ENCODE peak calls at places on chromosome 19, in four cellular contexts. W, J, H and S are unnamed samples.
A peak's percentile ranks its signal among the peaks of the same experiment; 100 is the strongest.

GRCh38 chr19:34974631-34975030 is 10.6 kb upstream of the ZNF792 start:
- DNase-seq in H (no peak), J (no peak), W (no peak), S (no peak)

GRCh38 chr19:45499196-45500180 is 1.2 kb downstream of the PPM1N start:
- DNase-seq in J (peak; percentile 72), H (peak; percentile 59), W (no peak), S (peak; percentile 78)

GRCh38 chr19:27679399-27679798 is 1533.6 kb downstream of the UQCRFS1 start:
- DNase-seq in H (no peak), W (no peak), J (no peak), S (no peak)

GRCh38 chr19:2770055-2771013 is 12.7 kb downstream of the SGTA start:
- DNase-seq in H (no peak), W (no peak), J (no peak), S (peak; percentile 39)

GRCh38 chr19:1238373-1239303 is 833 bp upstream of the CBARP start:
- DNase-seq in W (no peak), J (peak; percentile 65), H (no peak), S (no peak)

GRCh38 chr19:13169769-13170168 is 19.6 kb downstream of the IER2 start:
- DNase-seq in W (peak; percentile 67), J (no peak), H (no peak), S (peak; percentile 83)

GRCh38 chr19:582497-583197 is 7.0 kb upstream of the HCN2 start:
- DNase-seq in J (no peak), H (no peak), W (no peak), S (no peak)

GRCh38 chr19:41332000-41332399 is 21.7 kb downstream of the TGFB1 start:
- DNase-seq in W (no peak), J (no peak), H (no peak), S (no peak)

GRCh38 chr19:18392417-18392816 is 5.0 kb downstream of the LRRC25 start:
- DNase-seq in H (no peak), J (peak; percentile 80), W (peak; percentile 86), S (peak; percentile 72)

GRCh38 chr19:51501594-51502263 is at the start of gene SIGLEC12:
- DNase-seq in H (no peak), W (no peak), J (no peak), S (peak; percentile 24)

GRCh38 chr19:35754365-35755139 is 2.3 kb downstream of the HSPB6 start:
- DNase-seq in J (no peak), H (no peak), W (no peak), S (no peak)

GRCh38 chr19:2385053-2385721 is 25.1 kb downstream of the TMPRSS9 start:
- DNase-seq in J (no peak), H (no peak), W (no peak), S (peak; percentile 66)

GRCh38 chr19:12833747-12834417 is 497 bp downstream of the RTBDN start:
- DNase-seq in H (peak; percentile 22), W (peak; percentile 28), J (peak; percentile 69), S (peak; percentile 39)

GRCh38 chr19:18339703-18340102 is 695 bp upstream of the PGPEP1 start:
- DNase-seq in J (no peak), H (no peak), W (no peak), S (peak; percentile 33)

GRCh38 chr19:43820098-43820860 is 6.8 kb upstream of the ZNF283 start:
- DNase-seq in J (peak; percentile 71), H (no peak), W (no peak), S (peak; percentile 41)

GRCh38 chr19:18967358-18968146 is 26.5 kb upstream of the HOMER3 start:
- DNase-seq in W (peak; percentile 34), J (peak; percentile 71), H (no peak), S (peak; percentile 41)

GRCh38 chr19:58353717-58354477 is 605 bp upstream of the A1BG start:
- DNase-seq in H (no peak), W (no peak), J (no peak), S (no peak)

GRCh38 chr19:32061304-32061703 is 284.1 kb upstream of the ZNF507 start:
- DNase-seq in W (no peak), H (no peak), J (no peak), S (no peak)

GRCh38 chr19:46624958-46625661 is at the start of gene PTGIR:
- DNase-seq in H (no peak), J (no peak), W (no peak), S (peak; percentile 59)

GRCh38 chr19:20367811-20368294 is 197.7 kb downstream of the ZNF737 start:
- DNase-seq in J (no peak), W (peak; percentile 40), H (no peak), S (no peak)

GRCh38 chr19:3285647-3286176 is 61.3 kb downstream of the CELF5 start:
- DNase-seq in H (peak; percentile 39), J (peak; percentile 79), W (no peak), S (no peak)

GRCh38 chr19:40150170-40150569 is 41.1 kb upstream of the MAP3K10 start:
- DNase-seq in W (no peak), H (no peak), J (no peak), S (no peak)

GRCh38 chr19:17090501-17091074 is 15.0 kb downstream of the MYO9B start:
- DNase-seq in J (no peak), W (no peak), H (no peak), S (no peak)

GRCh38 chr19:45271098-45271497 is 20.0 kb downstream of the MARK4 start:
- DNase-seq in W (no peak), J (no peak), H (no peak), S (no peak)

GRCh38 chr19:57633832-57634131 is 814 bp downstream of the ZNF211 start:
- DNase-seq in J (no peak), W (no peak), H (no peak), S (no peak)

GRCh38 chr19:15643387-15643786 is 2.7 kb downstream of the CYP4F3 start:
- DNase-seq in H (no peak), J (no peak), W (no peak), S (no peak)
- H3K9me3 ChIP-seq in H (no peaks in the 10 kb centered on the region), J (no peaks in the 10 kb centered on the region), W (no peaks in the 10 kb centered on the region), S (no peaks in the 10 kb centered on the region)

GRCh38 chr19:47778089-47778953 is at the start of gene SELENOW:
- DNase-seq in J (peak; percentile 90), W (peak; percentile 83), H (peak; percentile 80), S (peak; percentile 87)

GRCh38 chr19:47776568-47776967 is 1.9 kb upstream of the SELENOW start:
- DNase-seq in J (no peak), H (no peak), W (no peak), S (peak; percentile 46)

GRCh38 chr19:47779524-47780214 is 1.2 kb downstream of the SELENOW start:
- DNase-seq in H (no peak), W (peak; percentile 58), J (no peak), S (peak; percentile 53)

GRCh38 chr19:47780215-47780551 is 1.7 kb downstream of the SELENOW start:
- DNase-seq in J (no peak), H (no peak), W (no peak), S (no peak)

DNA sequence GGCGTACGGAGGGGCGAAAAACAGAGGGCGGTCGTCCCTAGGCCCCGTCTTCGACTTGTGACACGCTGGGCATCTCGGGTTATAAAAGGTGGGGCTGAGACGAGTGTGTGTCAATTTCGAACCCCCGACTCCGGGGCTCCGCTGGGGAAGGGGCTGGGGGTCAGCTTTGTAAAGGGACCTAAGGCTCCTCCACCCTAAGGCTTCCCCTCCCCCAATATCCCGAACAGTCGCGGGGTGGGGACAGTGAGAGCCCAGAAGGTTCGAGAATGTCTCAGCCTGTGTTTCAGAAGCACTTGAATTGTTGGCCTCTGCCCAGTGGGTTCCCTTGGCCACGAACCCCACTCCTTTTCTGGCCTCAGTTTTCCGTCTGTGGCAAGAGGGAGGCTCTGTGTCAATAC is 450 bp downstream of the SELENOW start:
- DNase-seq in H (peak; percentile 30), W (no peak), J (no peak), S (peak; percentile 78)
- H3K27ac ChIP-seq in H (peak overlapping the region; percentile 87), W (peak overlapping the region; percentile 96), J (peak overlapping the region; percentile 100), S (peak overlapping the region; percentile 90)

GRCh38 chr19:33849551-33850147 is 53.0 kb downstream of the KCTD15 start:
- DNase-seq in W (no peak), H (no peak), J (no peak), S (no peak)
- H3K9me3 ChIP-seq in W (peaks cover 11% of the 10 kb centered on the region), H (peaks cover 3% of the 10 kb centered on the region), J (no peaks in the 10 kb centered on the region), S (no peaks in the 10 kb centered on the region)

GRCh38 chr19:29214411-29214810 is 1.5 kb upstream of the UQCRFS1 start:
- DNase-seq in J (no peak), W (no peak), H (no peak), S (no peak)
- H3K27ac ChIP-seq in J (no peak overlapping the region), W (no peak overlapping the region), H (no peak overlapping the region), S (no peak overlapping the region)

DNA sequence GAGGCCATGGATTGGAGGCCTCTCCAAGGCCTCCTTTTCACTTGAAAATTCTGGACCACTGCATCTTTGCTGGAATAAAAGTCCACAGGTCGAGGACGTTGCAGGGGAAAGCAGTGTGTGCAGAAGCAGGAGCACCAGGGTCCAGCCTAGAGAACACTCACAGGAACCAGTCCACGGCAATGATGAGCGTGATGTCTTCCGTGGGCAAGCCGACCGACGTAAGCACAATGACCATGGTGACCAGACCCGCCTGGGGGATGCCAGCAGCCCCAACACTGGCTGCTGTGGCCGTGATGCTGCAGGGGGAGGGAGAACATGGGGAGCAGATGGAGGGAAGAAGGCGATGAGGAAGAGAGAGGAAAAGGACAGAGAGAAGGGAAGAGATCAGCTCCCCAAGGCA is 11.5 kb downstream of the OR7C2 start:
- DNase-seq in H (no peak), W (no peak), J (no peak), S (no peak)
- H3K9me3 ChIP-seq in H (peaks cover 4% of the 10 kb centered on the region), W (peaks cover 21% of the 10 kb centered on the region), J (no peaks in the 10 kb centered on the region), S (no peaks in the 10 kb centered on the region)

GRCh38 chr19:4711211-4711610 is 12.4 kb downstream of the DPP9 start:
- DNase-seq in H (no peak), W (no peak), J (no peak), S (no peak)
- H3K27ac ChIP-seq in H (no peak overlapping the region), W (no peak overlapping the region), J (no peak overlapping the region), S (no peak overlapping the region)

GRCh38 chr19:8811315-8812172 is 20.6 kb downstream of the ZNF558 start:
- DNase-seq in J (no peak), H (no peak), W (no peak), S (no peak)
- H3K9me3 ChIP-seq in J (peaks cover 94% of the 10 kb centered on the region), H (peaks cover 80% of the 10 kb centered on the region), W (peaks cover 100% of the 10 kb centered on the region), S (peaks cover 29% of the 10 kb centered on the region)

DNA sequence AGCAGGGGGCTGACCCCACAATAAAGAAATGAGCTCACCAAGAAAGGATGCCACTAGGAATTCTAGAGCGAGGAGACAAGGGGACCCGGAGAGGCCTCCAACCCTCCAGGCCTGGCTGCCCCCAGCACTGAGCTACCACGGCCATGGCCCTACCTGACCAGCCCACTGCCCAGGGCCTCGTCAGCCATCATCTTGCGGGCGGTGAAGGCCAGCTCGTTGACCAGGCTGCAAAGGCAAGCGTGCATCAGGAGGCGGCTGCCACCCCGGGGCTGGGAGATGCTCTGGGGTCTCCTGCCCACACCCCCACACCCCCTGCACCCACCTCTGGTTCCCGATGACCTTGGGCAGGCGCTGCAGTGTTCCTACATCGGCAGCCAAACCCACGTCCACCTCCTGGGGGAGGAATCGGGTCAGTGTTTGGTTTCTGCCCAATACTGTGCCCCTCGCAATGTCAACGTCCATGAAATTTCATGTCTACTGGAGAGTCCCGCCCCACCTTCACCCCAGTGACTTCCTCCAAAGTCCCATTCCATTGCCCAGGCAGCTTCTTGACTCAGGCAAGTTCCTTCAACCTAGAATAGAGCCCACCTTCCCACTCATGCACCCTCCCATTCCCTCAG is 3.5 kb upstream of the LGALS4 start:
- DNase-seq in J (no peak), H (no peak), W (no peak), S (no peak)
- H3K27ac ChIP-seq in J (no peak overlapping the region), H (no peak overlapping the region), W (no peak overlapping the region), S (peak overlapping the region; percentile 93)